ENCODE peak calls at places on chromosomes 7 and 10, in seven cellular contexts. N is stimulated activated CD4-positive, alpha-beta T cell treated with anti-CD3 and anti-CD28 coated beads, Interleukin-1b, Interleukin-23, amount 100 ng/mL, for 4 hours; V is HTR-8/SVneo; Q is H54; T is SK-N-SH; Z is retina; X is activated CD4-positive, alpha-beta T cell treated with anti-CD3 and anti-CD28 coated beads, Interleukin-2, amount 50 U/mL, for 48 hours. I is an unnamed sample.

GRCh38 chr10:124636271-124636993 is 107.7 kb downstream of the FAM53B start:
- DNase-seq in V (no peak), N (no peak), X (no peak), Q (no peak), T (no peak), Z (no peak), I (no peak)

GRCh38 chr10:26269754-26270153 is 53.2 kb downstream of the GAD2 start:
- DNase-seq in N (no peak), V (peak; percentile 28), Z (peak; percentile 52), Q (peak; percentile 6), X (no peak), T (peak; percentile 33), I (no peak)

GRCh38 chr7:47956220-47956619 is 8.0 kb upstream of the PKD1L1 start:
- DNase-seq in Q (no peak), Z (no peak), V (no peak), N (no peak), X (no peak), T (no peak), I (no peak)

GRCh38 chr7:30912986-30913671 is 1.5 kb downstream of the AQP1 start:
- DNase-seq in N (no peak), Q (no peak), T (peak; percentile 82), Z (peak; percentile 55), V (no peak), X (no peak), I (no peak)

GRCh38 chr10:11823122-11823988 is at the start of gene PROSER2:
- DNase-seq in T (peak; percentile 82), V (peak; percentile 64), X (peak; percentile 39), N (peak; percentile 43), Q (peak; percentile 71), Z (peak; percentile 82), I (peak; percentile 15)

GRCh38 chr7:24378871-24379608 is 95.0 kb downstream of the NPY start:
- DNase-seq in N (no peak), T (no peak), X (no peak), V (peak; percentile 62), Z (no peak), Q (peak; percentile 77), I (no peak)

GRCh38 chr7:155213955-155214327 is 83.7 kb upstream of the INSIG1 start:
- DNase-seq in Z (no peak), V (no peak), Q (no peak), N (no peak), X (no peak), T (no peak), I (no peak)

GRCh38 chr7:47326220-47326619 is 255.7 kb downstream of the TNS3 start:
- DNase-seq in Z (no peak), X (no peak), T (no peak), Q (peak; percentile 44), V (peak; percentile 17), N (no peak), I (peak; percentile 27)

GRCh38 chr7:155456772-155457543 is 971 bp upstream of the EN2 start:
- DNase-seq in X (peak; percentile 35), Z (peak; percentile 92), Q (peak; percentile 75), T (peak; percentile 94), N (peak; percentile 30), V (no peak), I (peak; percentile 13)

GRCh38 chr7:131629203-131629871 is 72.9 kb upstream of the PODXL start:
- DNase-seq in Z (no peak), N (no peak), V (peak; percentile 76), Q (peak; percentile 76), T (no peak), X (no peak), I (no peak)

GRCh38 chr7:101688183-101688831 is 59.2 kb upstream of the MYL10 start:
- DNase-seq in V (peak; percentile 65), Q (peak; percentile 76), Z (peak; percentile 89), X (peak; percentile 89), N (peak; percentile 83), T (peak; percentile 98), I (no peak)

GRCh38 chr10:103184615-103185014 is 8.5 kb downstream of the NT5C2 start:
- DNase-seq in V (no peak), N (no peak), Z (no peak), X (no peak), T (no peak), Q (no peak), I (no peak)

GRCh38 chr10:3102721-3103410 is 35.5 kb downstream of the PFKP start:
- DNase-seq in Q (no peak), N (no peak), X (no peak), Z (no peak), T (no peak), V (no peak), I (peak; percentile 90)

GRCh38 chr10:5040781-5041470 is 37.3 kb upstream of the AKR1C2 start:
- DNase-seq in Z (no peak), Q (no peak), N (no peak), X (no peak), V (no peak), T (no peak), I (no peak)